ENCODE peak calls at places on chromosomes 4 and X, in five cellular contexts. One of them, this sample, is unnamed.

GRCh38 chrX:16727637-16728036 is 8.2 kb downstream of the SYAP1 start:
- DNase-seq in testis: no peak
- DNase-seq in tibial artery: no peak
- DNase-seq in neural crest cell: no peak
- DNase-seq in breast epithelium: no peak
- DNase-seq in this sample: no peak

GRCh38 chrX:18833071-18833731 is 125.8 kb downstream of the PPEF1 start:
- DNase-seq in testis: peak
- DNase-seq in tibial artery: peak
- DNase-seq in neural crest cell: no peak
- DNase-seq in breast epithelium: no peak
- DNase-seq in this sample: no peak

GRCh38 chr4:140089216-140089615 is 64.8 kb downstream of the MAML3 start:
- DNase-seq in testis: no peak
- DNase-seq in tibial artery: no peak
- DNase-seq in neural crest cell: no peak
- DNase-seq in breast epithelium: no peak
- DNase-seq in this sample: no peak

GRCh38 chrX:100829730-100830129 is 9.5 kb downstream of the CSTF2 start:
- DNase-seq in testis: no peak
- DNase-seq in tibial artery: no peak
- DNase-seq in neural crest cell: no peak
- DNase-seq in breast epithelium: no peak
- DNase-seq in this sample: peak

GRCh38 chrX:151790421-151791160 is 56.0 kb downstream of the CNGA2 start:
- DNase-seq in testis: no peak
- DNase-seq in tibial artery: no peak
- DNase-seq in neural crest cell: no peak
- DNase-seq in breast epithelium: no peak
- DNase-seq in this sample: no peak

GRCh38 chrX:108736509-108737479 is at the start of gene IRS4:
- DNase-seq in testis: peak
- DNase-seq in tibial artery: no peak
- DNase-seq in neural crest cell: peak
- DNase-seq in breast epithelium: no peak
- DNase-seq in this sample: peak

GRCh38 chrX:100368167-100368566 is 41.9 kb downstream of the PCDH19 start:
- DNase-seq in testis: peak
- DNase-seq in tibial artery: no peak
- DNase-seq in neural crest cell: peak
- DNase-seq in breast epithelium: no peak
- DNase-seq in this sample: peak

GRCh38 chr4:966266-967112 is 6.9 kb downstream of the DGKQ start:
- DNase-seq in testis: no peak
- DNase-seq in tibial artery: no peak
- DNase-seq in neural crest cell: no peak
- DNase-seq in breast epithelium: no peak
- DNase-seq in this sample: no peak

GRCh38 chrX:110213183-110213582 is 104.7 kb downstream of the AMMECR1 start:
- DNase-seq in testis: no peak
- DNase-seq in tibial artery: no peak
- DNase-seq in neural crest cell: no peak
- DNase-seq in breast epithelium: no peak
- DNase-seq in this sample: peak

GRCh38 chr4:15232725-15233597 is 194.9 kb upstream of the C1QTNF7 start:
- DNase-seq in testis: no peak
- DNase-seq in tibial artery: no peak
- DNase-seq in neural crest cell: no peak
- DNase-seq in breast epithelium: no peak
- DNase-seq in this sample: peak

GRCh38 chr4:66048861-66049260 is 378.6 kb upstream of the EPHA5 start:
- DNase-seq in testis: no peak
- DNase-seq in tibial artery: no peak
- DNase-seq in neural crest cell: no peak
- DNase-seq in breast epithelium: no peak
- DNase-seq in this sample: no peak

GRCh38 chrX:71998836-71999509 is 88.3 kb downstream of the NHSL2 start:
- DNase-seq in testis: peak
- DNase-seq in tibial artery: peak
- DNase-seq in neural crest cell: peak
- DNase-seq in breast epithelium: no peak
- DNase-seq in this sample: no peak

GRCh38 chr4:124590480-124590879 is 122.1 kb downstream of the ANKRD50 start:
- DNase-seq in testis: no peak
- DNase-seq in tibial artery: no peak
- DNase-seq in neural crest cell: no peak
- DNase-seq in breast epithelium: no peak
- DNase-seq in this sample: no peak

GRCh38 chr4:142126890-142127497 is 490.6 kb downstream of the IL15 start:
- DNase-seq in testis: peak
- DNase-seq in tibial artery: peak
- DNase-seq in neural crest cell: peak
- DNase-seq in breast epithelium: no peak
- DNase-seq in this sample: peak

GRCh38 chr4:159787901-159788300 is 685.0 kb downstream of the RAPGEF2 start:
- DNase-seq in testis: no peak
- DNase-seq in tibial artery: no peak
- DNase-seq in neural crest cell: no peak
- DNase-seq in breast epithelium: no peak
- DNase-seq in this sample: peak

GRCh38 chr4:161252520-161253141 is 911.2 kb downstream of the FSTL5 start:
- DNase-seq in testis: no peak
- DNase-seq in tibial artery: no peak
- DNase-seq in neural crest cell: no peak
- DNase-seq in breast epithelium: no peak
- DNase-seq in this sample: peak
- TF ChIP-seq CTCF in testis: peak
- TF ChIP-seq CTCF in tibial artery: no peak
- TF ChIP-seq CTCF in neural crest cell: peak
- TF ChIP-seq CTCF in breast epithelium: peak
- TF ChIP-seq CTCF in this sample: peak

GRCh38 chr4:20311863-20312262 is 60.2 kb downstream of the SLIT2 start:
- DNase-seq in testis: no peak
- DNase-seq in tibial artery: no peak
- DNase-seq in neural crest cell: no peak
- DNase-seq in breast epithelium: no peak
- DNase-seq in this sample: no peak

GRCh38 chr4:20318899-20319291 is 67.2 kb downstream of the SLIT2 start:
- DNase-seq in testis: no peak
- DNase-seq in tibial artery: no peak
- DNase-seq in neural crest cell: no peak
- DNase-seq in breast epithelium: no peak
- DNase-seq in this sample: no peak

GRCh38 chr4:20318011-20318898 is 66.5 kb downstream of the SLIT2 start:
- DNase-seq in testis: no peak
- DNase-seq in tibial artery: no peak
- DNase-seq in neural crest cell: no peak
- DNase-seq in breast epithelium: no peak
- DNase-seq in this sample: no peak

GRCh38 chr4:20317424-20317985 is 65.8 kb downstream of the SLIT2 start:
- DNase-seq in testis: no peak
- DNase-seq in tibial artery: no peak
- DNase-seq in neural crest cell: no peak
- DNase-seq in breast epithelium: no peak
- DNase-seq in this sample: no peak

GRCh38 chr4:20313237-20314030 is 61.7 kb downstream of the SLIT2 start:
- DNase-seq in testis: peak
- DNase-seq in tibial artery: no peak
- DNase-seq in neural crest cell: peak
- DNase-seq in breast epithelium: no peak
- DNase-seq in this sample: no peak
- TF ChIP-seq CTCF in testis: no peak
- TF ChIP-seq CTCF in tibial artery: no peak
- TF ChIP-seq CTCF in neural crest cell: peak
- TF ChIP-seq CTCF in breast epithelium: no peak
- TF ChIP-seq CTCF in this sample: no peak

DNA sequence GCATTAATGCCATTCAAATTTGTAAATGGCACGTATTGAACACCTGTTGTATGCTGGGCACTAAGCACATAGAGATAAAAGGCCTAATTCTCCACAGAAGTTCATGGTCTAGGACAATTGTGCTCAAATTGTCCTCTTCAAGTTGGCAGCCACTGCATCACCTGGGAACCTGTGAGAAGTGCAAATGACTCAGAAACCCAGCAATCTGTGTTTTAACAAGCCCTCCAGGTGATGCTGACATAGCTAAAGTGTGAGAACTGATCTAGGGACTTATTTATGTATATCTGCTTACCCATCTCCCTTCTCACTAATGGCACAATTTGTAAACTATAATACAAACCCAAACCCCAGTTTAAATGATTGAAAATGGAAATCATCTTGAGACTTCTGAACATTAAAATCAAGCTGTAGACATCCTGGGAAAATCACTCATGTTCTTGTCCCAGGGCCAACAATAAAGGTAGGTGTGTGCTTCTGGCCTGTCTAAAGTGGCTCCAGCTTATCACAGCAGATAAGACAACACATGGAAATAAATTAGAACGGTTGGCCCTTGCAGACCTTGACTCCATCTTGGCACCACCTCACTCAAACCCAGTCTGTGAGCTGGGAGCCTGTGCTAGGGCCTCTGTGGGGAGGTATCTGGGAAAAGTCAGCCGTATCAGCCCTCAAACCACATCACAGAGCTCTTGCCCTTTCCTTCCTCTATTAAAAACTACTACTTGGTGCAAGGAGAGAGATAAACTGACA is 46.8 kb downstream of the UCHL1 start:
- DNase-seq in testis: no peak
- DNase-seq in tibial artery: no peak
- DNase-seq in neural crest cell: no peak
- DNase-seq in breast epithelium: no peak
- DNase-seq in this sample: peak
- TF ChIP-seq CTCF in testis: no peak
- TF ChIP-seq CTCF in tibial artery: no peak
- TF ChIP-seq CTCF in neural crest cell: no peak
- TF ChIP-seq CTCF in breast epithelium: no peak
- TF ChIP-seq CTCF in this sample: no peak

GRCh38 chrX:93259029-93259428 is 414.3 kb downstream of the NAP1L3 start:
- DNase-seq in testis: no peak
- DNase-seq in tibial artery: no peak
- DNase-seq in neural crest cell: no peak
- DNase-seq in breast epithelium: no peak
- DNase-seq in this sample: no peak
- TF ChIP-seq CTCF in testis: peak
- TF ChIP-seq CTCF in tibial artery: no peak
- TF ChIP-seq CTCF in neural crest cell: peak
- TF ChIP-seq CTCF in breast epithelium: no peak
- TF ChIP-seq CTCF in this sample: no peak